ENCODE peak calls at places on chromosomes 13 and 19, in nine cellular contexts. X, N, E, Q, L, F, C, J and K are unnamed samples.

GRCh38 chr13:58883405-58883804 is 1251.9 kb downstream of the PCDH17 start:
- DNase-seq in X (no peak), N (no peak), E (no peak), Q (no peak), L (peak; percentile 91), F (no peak), C (no peak), J (no peak), K (no peak)

GRCh38 chr13:25886438-25887214 is 165.2 kb downstream of the SHISA2 start:
- DNase-seq in X (no peak), N (no peak), E (peak; percentile 84), Q (no peak), L (no peak), F (no peak), C (no peak), J (no peak), K (no peak)

GRCh38 chr19:32988724-32989123 is 16.7 kb downstream of the FAAP24 start:
- DNase-seq in X (no peak), N (no peak), E (no peak), Q (no peak), L (no peak), F (no peak), C (no peak), J (no peak), K (no peak)

GRCh38 chr13:39370554-39370953 is 232.4 kb downstream of the LHFPL6 start:
- DNase-seq in X (no peak), N (no peak), E (no peak), Q (no peak), L (no peak), F (no peak), C (no peak), J (no peak), K (no peak)

GRCh38 chr13:29441301-29441700 is 154.2 kb downstream of the SLC7A1 start:
- DNase-seq in X (no peak), N (no peak), E (no peak), Q (no peak), L (no peak), F (no peak), C (no peak), J (no peak), K (no peak)

GRCh38 chr13:43411211-43411610 is 375.6 kb downstream of the ENOX1 start:
- DNase-seq in X (no peak), N (no peak), E (no peak), Q (no peak), L (no peak), F (no peak), C (no peak), J (no peak), K (no peak)

GRCh38 chr19:506404-507285 is 652 bp upstream of the TPGS1 start:
- DNase-seq in X (peak; percentile 100), N (peak; percentile 100), E (peak; percentile 100), Q (peak; percentile 88), L (peak; percentile 100), F (peak; percentile 99), C (no peak), J (peak; percentile 92), K (peak; percentile 99)

GRCh38 chr19:5955638-5955935 is 22.4 kb downstream of the RANBP3 start:
- DNase-seq in X (no peak), N (no peak), E (no peak), Q (no peak), L (no peak), F (no peak), C (no peak), J (no peak), K (no peak)

GRCh38 chr19:13103961-13104847 is 1.5 kb upstream of the LYL1 start:
- DNase-seq in X (no peak), N (no peak), E (no peak), Q (peak; percentile 55), L (peak; percentile 33), F (peak; percentile 52), C (no peak), J (peak; percentile 50), K (peak; percentile 84)

GRCh38 chr19:7307590-7308218 is 13.5 kb upstream of the INSR start:
- DNase-seq in X (no peak), N (no peak), E (no peak), Q (no peak), L (no peak), F (no peak), C (no peak), J (no peak), K (no peak)

GRCh38 chr19:35140207-35140897 is 1.7 kb downstream of the FXYD1 start:
- DNase-seq in X (no peak), N (no peak), E (no peak), Q (no peak), L (no peak), F (no peak), C (no peak), J (no peak), K (no peak)

GRCh38 chr19:57830071-57830602 is at the start of gene ZNF587B:
- DNase-seq in X (no peak), N (no peak), E (peak; percentile 42), Q (no peak), L (peak; percentile 100), F (peak; percentile 12), C (peak; percentile 26), J (no peak), K (peak; percentile 67)

GRCh38 chr19:15251749-15252397 is 19.6 kb upstream of the EPHX3 start:
- DNase-seq in X (no peak), N (no peak), E (peak; percentile 85), Q (no peak), L (peak; percentile 88), F (no peak), C (peak; percentile 62), J (no peak), K (no peak)